ENCODE peak calls at places on chromosomes 16 and 17, in four cellular contexts. One of them, this sample, is unnamed.

GRCh38 chr16:21001262-21001661 is 100.7 kb downstream of the LYRM1 start:
- DNase-seq in endothelial cell of umbilical vein: peak
- DNase-seq in K562: peak
- DNase-seq in GM12878: no peak
- DNase-seq in this sample: peak

GRCh38 chr16:57473176-57473840 is 10.8 kb downstream of the POLR2C start:
- DNase-seq in endothelial cell of umbilical vein: no peak
- DNase-seq in K562: no peak
- DNase-seq in GM12878: no peak
- DNase-seq in this sample: no peak

GRCh38 chr17:4539576-4540223 is 15.5 kb downstream of the MYBBP1A start:
- DNase-seq in endothelial cell of umbilical vein: no peak
- DNase-seq in K562: no peak
- DNase-seq in GM12878: no peak
- DNase-seq in this sample: no peak

GRCh38 chr17:79558573-79558900 is 52.3 kb downstream of the RBFOX3 start:
- DNase-seq in endothelial cell of umbilical vein: no peak
- DNase-seq in K562: no peak
- DNase-seq in GM12878: no peak
- DNase-seq in this sample: no peak

GRCh38 chr17:40451420-40451819 is 8.2 kb downstream of the IGFBP4 start:
- DNase-seq in endothelial cell of umbilical vein: no peak
- DNase-seq in K562: no peak
- DNase-seq in GM12878: no peak
- DNase-seq in this sample: peak

GRCh38 chr17:80261159-80261894 is 675 bp downstream of the RNF213 start:
- DNase-seq in endothelial cell of umbilical vein: peak
- DNase-seq in K562: peak
- DNase-seq in GM12878: no peak
- DNase-seq in this sample: peak

GRCh38 chr16:15457390-15457789 is 23.0 kb downstream of the BMERB1 start:
- DNase-seq in endothelial cell of umbilical vein: no peak
- DNase-seq in K562: no peak
- DNase-seq in GM12878: no peak
- DNase-seq in this sample: no peak

GRCh38 chr16:676565-677297 is 1.3 kb downstream of the RHBDL1 start:
- DNase-seq in endothelial cell of umbilical vein: no peak
- DNase-seq in K562: no peak
- DNase-seq in GM12878: no peak
- DNase-seq in this sample: no peak

GRCh38 chr16:46743232-46743719 is 4.9 kb downstream of the MYLK3 start:
- DNase-seq in endothelial cell of umbilical vein: peak
- DNase-seq in K562: peak
- DNase-seq in GM12878: no peak
- DNase-seq in this sample: peak

GRCh38 chr17:17582372-17582771 is 9.1 kb downstream of the PEMT start:
- DNase-seq in endothelial cell of umbilical vein: no peak
- DNase-seq in K562: no peak
- DNase-seq in GM12878: no peak
- DNase-seq in this sample: no peak

GRCh38 chr16:11576427-11577289 is 10.1 kb downstream of the LITAF start:
- DNase-seq in endothelial cell of umbilical vein: no peak
- DNase-seq in K562: no peak
- DNase-seq in GM12878: peak
- DNase-seq in this sample: no peak

GRCh38 chr17:1004769-1005295 is 7.9 kb downstream of the TIMM22 start:
- DNase-seq in endothelial cell of umbilical vein: no peak
- DNase-seq in K562: peak
- DNase-seq in GM12878: no peak
- DNase-seq in this sample: no peak

GRCh38 chr16:55367301-55367745 is 43.3 kb downstream of the IRX6 start:
- DNase-seq in endothelial cell of umbilical vein: no peak
- DNase-seq in K562: no peak
- DNase-seq in GM12878: no peak
- DNase-seq in this sample: no peak

GRCh38 chr17:31052187-31052889 is 42.4 kb upstream of the NF1 start:
- DNase-seq in endothelial cell of umbilical vein: no peak
- DNase-seq in K562: peak
- DNase-seq in GM12878: no peak
- DNase-seq in this sample: peak

GRCh38 chr16:9850716-9851115 is 331.5 kb downstream of the GRIN2A start:
- DNase-seq in endothelial cell of umbilical vein: no peak
- DNase-seq in K562: no peak
- DNase-seq in GM12878: no peak
- DNase-seq in this sample: no peak

GRCh38 chr17:1712271-1712670 is 2.1 kb upstream of the TLCD2 start:
- DNase-seq in endothelial cell of umbilical vein: no peak
- DNase-seq in K562: no peak
- DNase-seq in GM12878: no peak
- DNase-seq in this sample: no peak

GRCh38 chr17:40022961-40023541 is 7.8 kb downstream of the CSF3 start:
- DNase-seq in endothelial cell of umbilical vein: no peak
- DNase-seq in K562: no peak
- DNase-seq in GM12878: no peak
- DNase-seq in this sample: no peak

GRCh38 chr17:13030459-13031305 is 12.9 kb upstream of the ELAC2 start:
- DNase-seq in endothelial cell of umbilical vein: peak
- DNase-seq in K562: peak
- DNase-seq in GM12878: no peak
- DNase-seq in this sample: peak

GRCh38 chr17:4920351-4921048 is 11.6 kb upstream of the GP1BA start:
- DNase-seq in endothelial cell of umbilical vein: no peak
- DNase-seq in K562: no peak
- DNase-seq in GM12878: no peak
- DNase-seq in this sample: peak

GRCh38 chr16:79542196-79542859 is 58.2 kb downstream of the MAF start:
- DNase-seq in endothelial cell of umbilical vein: no peak
- DNase-seq in K562: no peak
- DNase-seq in GM12878: no peak
- DNase-seq in this sample: no peak

GRCh38 chr16:27317320-27317719 is 3.5 kb downstream of the IL4R start:
- DNase-seq in endothelial cell of umbilical vein: no peak
- DNase-seq in K562: no peak
- DNase-seq in GM12878: no peak
- DNase-seq in this sample: no peak
- TF ChIP-seq FOS in endothelial cell of umbilical vein: no peak
- TF ChIP-seq FOS in K562: no peak
- TF ChIP-seq FOS in GM12878: no peak
- TF ChIP-seq FOS in this sample: no peak

DNA sequence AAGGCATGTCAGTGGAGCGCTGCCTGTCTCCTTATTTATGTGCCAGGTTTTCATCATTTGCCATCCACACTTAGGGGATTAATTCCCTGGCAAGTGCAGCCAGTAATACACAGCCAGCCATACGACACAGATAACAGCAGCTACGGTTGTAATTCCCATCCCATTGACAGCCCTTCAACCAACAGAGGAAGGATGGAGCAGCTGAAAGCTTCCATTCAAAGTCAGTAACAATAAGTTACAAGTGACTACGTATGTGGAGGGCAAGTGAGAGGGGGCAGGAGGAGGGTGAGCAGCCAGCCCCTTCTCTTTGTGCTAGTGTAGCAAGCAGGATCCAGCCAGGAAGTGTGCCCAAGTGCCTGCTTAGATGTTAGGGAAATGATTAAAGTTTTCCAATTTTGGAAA is 53.8 kb upstream of the LYRM9 start:
- DNase-seq in endothelial cell of umbilical vein: peak
- DNase-seq in K562: no peak
- DNase-seq in GM12878: no peak
- DNase-seq in this sample: no peak
- TF ChIP-seq FOS in endothelial cell of umbilical vein: no peak
- TF ChIP-seq FOS in K562: no peak
- TF ChIP-seq FOS in GM12878: no peak
- TF ChIP-seq FOS in this sample: no peak

GRCh38 chr16:84308120-84308519 is 13.4 kb downstream of the WFDC1 start:
- DNase-seq in endothelial cell of umbilical vein: peak
- DNase-seq in K562: peak
- DNase-seq in GM12878: no peak
- DNase-seq in this sample: peak
- TF ChIP-seq FOS in endothelial cell of umbilical vein: no peak
- TF ChIP-seq FOS in K562: no peak
- TF ChIP-seq FOS in GM12878: no peak
- TF ChIP-seq FOS in this sample: no peak

DNA sequence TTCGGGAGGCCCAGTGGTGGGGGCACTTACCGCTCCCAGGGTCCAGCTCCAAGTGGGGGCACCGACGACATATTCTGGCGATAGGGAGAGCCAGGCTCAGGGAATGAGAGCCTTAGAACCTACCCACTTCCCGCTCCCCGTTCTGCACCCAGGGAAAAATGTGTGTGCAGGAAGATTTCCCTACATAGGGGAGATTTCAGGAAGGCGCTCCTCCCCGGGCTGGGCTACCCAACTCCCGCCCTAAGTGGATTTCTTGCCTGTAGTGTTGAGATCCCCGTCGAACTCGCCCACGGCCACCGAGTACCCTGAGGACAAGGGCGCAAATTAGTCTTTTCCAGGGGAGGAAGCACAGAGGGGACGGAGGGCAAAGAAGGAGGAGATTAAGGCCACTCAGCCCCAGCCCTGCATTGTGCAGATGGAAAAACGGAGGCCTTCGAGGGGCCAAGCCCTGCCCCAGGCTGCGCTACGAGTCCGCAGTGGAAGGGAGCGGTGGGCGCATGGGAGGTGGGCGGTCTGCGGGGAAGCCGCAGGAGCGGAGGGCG is 5.1 kb downstream of the ITGA2B start:
- DNase-seq in endothelial cell of umbilical vein: no peak
- DNase-seq in K562: no peak
- DNase-seq in GM12878: no peak
- DNase-seq in this sample: no peak
- TF ChIP-seq FOS in endothelial cell of umbilical vein: no peak
- TF ChIP-seq FOS in K562: no peak
- TF ChIP-seq FOS in GM12878: no peak
- TF ChIP-seq FOS in this sample: no peak

DNA sequence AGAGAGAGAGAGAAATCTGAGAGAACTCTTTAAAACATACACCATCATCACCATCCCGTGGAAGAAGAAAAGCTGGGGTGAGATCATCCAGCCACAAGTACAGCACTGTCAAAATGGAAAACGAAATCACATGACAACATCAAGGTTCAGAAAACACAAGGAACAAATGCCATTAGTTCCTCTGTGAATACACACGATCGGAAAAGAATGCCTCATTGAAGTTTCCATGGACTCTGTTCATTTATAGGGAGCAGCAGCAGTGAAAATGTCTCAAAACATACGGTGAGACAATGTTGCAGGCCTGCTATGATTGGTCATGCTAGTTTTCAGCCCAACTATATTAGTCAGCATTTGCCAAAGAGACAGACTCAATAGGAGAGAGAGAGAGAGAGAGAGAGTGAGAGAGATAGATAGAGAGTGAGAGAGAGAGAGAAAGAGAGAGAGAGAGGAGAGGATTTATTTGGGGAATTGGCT is 4.4 kb downstream of the CFAP97D1 start:
- DNase-seq in endothelial cell of umbilical vein: no peak
- DNase-seq in K562: no peak
- DNase-seq in GM12878: no peak
- DNase-seq in this sample: peak
- TF ChIP-seq FOS in endothelial cell of umbilical vein: no peak
- TF ChIP-seq FOS in K562: no peak
- TF ChIP-seq FOS in GM12878: no peak
- TF ChIP-seq FOS in this sample: no peak

GRCh38 chr17:78034429-78035091 is 76.1 kb downstream of the TNRC6C start:
- DNase-seq in endothelial cell of umbilical vein: peak
- DNase-seq in K562: no peak
- DNase-seq in GM12878: no peak
- DNase-seq in this sample: peak

GRCh38 chr17:78032166-78032565 is 73.7 kb downstream of the TNRC6C start:
- DNase-seq in endothelial cell of umbilical vein: no peak
- DNase-seq in K562: peak
- DNase-seq in GM12878: no peak
- DNase-seq in this sample: peak

GRCh38 chr17:78029697-78030096 is 71.2 kb downstream of the TNRC6C start:
- DNase-seq in endothelial cell of umbilical vein: no peak
- DNase-seq in K562: peak
- DNase-seq in GM12878: no peak
- DNase-seq in this sample: no peak

GRCh38 chr17:78027121-78027520 is 68.6 kb downstream of the TNRC6C start:
- DNase-seq in endothelial cell of umbilical vein: no peak
- DNase-seq in K562: no peak
- DNase-seq in GM12878: no peak
- DNase-seq in this sample: no peak

GRCh38 chr17:78031435-78031834 is 72.9 kb downstream of the TNRC6C start:
- DNase-seq in endothelial cell of umbilical vein: no peak
- DNase-seq in K562: no peak
- DNase-seq in GM12878: no peak
- DNase-seq in this sample: no peak
- TF ChIP-seq FOS in endothelial cell of umbilical vein: no peak
- TF ChIP-seq FOS in K562: no peak
- TF ChIP-seq FOS in GM12878: no peak
- TF ChIP-seq FOS in this sample: no peak

DNA sequence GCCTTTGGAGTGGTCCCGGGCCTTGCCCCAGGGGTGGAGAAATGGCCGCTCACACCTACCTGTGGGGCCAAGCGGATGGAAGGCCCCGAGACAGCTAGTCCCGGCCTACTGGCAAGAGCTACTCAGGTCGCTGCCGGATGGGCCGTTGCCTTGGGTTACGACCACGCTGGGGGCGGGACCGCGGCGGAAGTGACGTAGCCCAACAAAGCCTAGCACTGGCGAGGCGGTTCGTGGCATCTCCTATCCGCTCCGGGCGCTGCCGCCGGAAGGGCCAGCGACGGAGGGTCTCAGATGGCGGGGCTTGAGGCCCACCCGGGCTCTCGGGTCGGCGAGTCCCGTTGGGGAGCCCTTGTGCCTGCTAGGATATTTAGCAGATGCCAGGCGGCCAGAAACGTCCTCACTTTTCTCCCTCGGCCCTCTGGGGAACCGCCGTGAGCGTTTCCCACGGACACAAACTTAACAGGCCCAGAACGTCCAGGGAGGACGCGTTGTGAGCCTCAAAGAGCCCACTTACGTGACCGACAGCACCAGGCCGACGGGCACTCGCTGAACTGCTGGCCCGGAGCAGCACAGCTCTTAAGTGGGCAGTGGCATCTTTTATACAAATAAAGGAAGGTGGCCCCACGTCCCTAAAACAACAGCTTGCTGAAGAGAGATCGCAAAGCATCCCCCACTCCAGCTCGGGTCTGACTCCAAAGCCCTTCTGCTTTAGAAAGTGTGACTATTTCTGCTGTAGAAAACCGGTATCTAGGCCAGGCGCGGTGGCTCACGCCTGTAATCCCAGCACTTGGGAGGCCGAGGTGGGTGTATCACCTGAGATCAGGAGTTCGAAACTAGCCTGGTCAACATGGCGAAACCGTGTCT is at the start of gene C16orf46:
- DNase-seq in endothelial cell of umbilical vein: peak
- DNase-seq in K562: peak
- DNase-seq in GM12878: peak
- DNase-seq in this sample: peak
- TF ChIP-seq FOS in endothelial cell of umbilical vein: no peak
- TF ChIP-seq FOS in K562: no peak
- TF ChIP-seq FOS in GM12878: no peak
- TF ChIP-seq FOS in this sample: no peak

This sample was measured in IMR-90.